ENCODE peak calls at places on chromosomes 7 and 10, in ten cellular contexts. C is cardiac muscle cell, Q is left ventricle myocardium inferior, M is lung, B is AG04450, X is keratinocyte, R is heart left ventricle, O is body of pancreas, A is pancreas, J is hepatocyte. Z is an unnamed sample. For H3K27me3, the result is how much of the 10 kb centered on the place peaks cover.

GRCh38 chr7:111003883-111004282 is 87.0 kb upstream of the LRRN3 start:
- DNase-seq in C (no peak), Q (no peak), M (no peak), B (no peak), X (no peak), R (no peak), O (no peak), A (no peak), J (no peak), Z (no peak)

GRCh38 chr7:158238616-158239289 is 348.9 kb downstream of the PTPRN2 start:
- DNase-seq in C (no peak), Q (no peak), M (no peak), B (no peak), X (no peak), R (no peak), O (no peak), A (no peak), J (no peak), Z (no peak)

GRCh38 chr7:130896898-130897514 is 163.0 kb upstream of the KLF14 start:
- DNase-seq in C (peak), Q (peak), M (peak), B (no peak), X (no peak), R (peak), O (peak), A (peak), J (peak), Z (peak)

GRCh38 chr10:37685741-37686683 is 171.4 kb downstream of the ZNF248 start:
- DNase-seq in C (no peak), Q (no peak), M (no peak), B (no peak), X (no peak), R (no peak), O (no peak), A (no peak), J (no peak), Z (no peak)

GRCh38 chr10:33193867-33194521 is 140.5 kb downstream of the NRP1 start:
- DNase-seq in C (peak), Q (no peak), M (no peak), B (no peak), X (peak), R (no peak), O (no peak), A (no peak), J (peak), Z (no peak)

GRCh38 chr7:69534461-69535041 is 63.7 kb upstream of the AUTS2 start:
- DNase-seq in C (no peak), Q (no peak), M (no peak), B (no peak), X (no peak), R (no peak), O (no peak), A (no peak), J (no peak), Z (no peak)

GRCh38 chr7:80636709-80637108 is 1.7 kb upstream of the CD36 start:
- DNase-seq in C (no peak), Q (no peak), M (no peak), B (no peak), X (no peak), R (no peak), O (no peak), A (no peak), J (no peak), Z (no peak)

GRCh38 chr7:47577351-47577919 is 4.5 kb downstream of the TNS3 start:
- DNase-seq in C (no peak), Q (peak), M (no peak), B (no peak), X (no peak), R (peak), O (no peak), A (no peak), J (no peak), Z (no peak)

GRCh38 chr7:140645166-140645565 is 4.6 kb upstream of the DENND2A start:
- DNase-seq in C (no peak), Q (no peak), M (no peak), B (no peak), X (no peak), R (no peak), O (no peak), A (no peak), J (no peak), Z (no peak)

GRCh38 chr10:113552723-113553122 is at the start of gene HABP2:
- DNase-seq in C (no peak), Q (no peak), M (no peak), B (no peak), X (no peak), R (no peak), O (no peak), A (peak), J (peak), Z (no peak)

GRCh38 chr10:124214610-124215009 is 121.2 kb upstream of the CHST15 start:
- DNase-seq in C (no peak), Q (no peak), M (no peak), B (no peak), X (no peak), R (no peak), O (no peak), A (no peak), J (no peak), Z (no peak)

GRCh38 chr10:683448-684071 is 5.9 kb downstream of the DIP2C start:
- DNase-seq in C (peak), Q (no peak), M (no peak), B (peak), X (peak), R (no peak), O (no peak), A (no peak), J (peak), Z (no peak)

GRCh38 chr7:18896343-18896975 is 221.0 kb downstream of the TWIST1 start:
- DNase-seq in C (peak), Q (no peak), M (no peak), B (no peak), X (no peak), R (no peak), O (no peak), A (no peak), J (no peak), Z (no peak)

GRCh38 chr10:114681542-114681941 is 23.5 kb upstream of the ABLIM1 start:
- DNase-seq in C (no peak), Q (peak), M (no peak), B (no peak), X (no peak), R (peak), O (no peak), A (no peak), J (no peak), Z (no peak)

GRCh38 chr10:118259288-118259906 is 82.7 kb downstream of the FAM204A start:
- DNase-seq in C (peak), Q (no peak), M (no peak), B (no peak), X (no peak), R (no peak), O (peak), A (peak), J (peak), Z (peak)

GRCh38 chr10:8361510-8361844 is 307.0 kb downstream of the GATA3 start:
- DNase-seq in C (no peak), Q (no peak), M (no peak), B (no peak), X (no peak), R (no peak), O (no peak), A (no peak), J (no peak), Z (no peak)

GRCh38 chr7:78019457-78020130 is 221.0 kb downstream of the PHTF2 start:
- DNase-seq in C (peak), Q (peak), M (peak), B (peak), X (no peak), R (peak), O (peak), A (peak), J (peak), Z (peak)

GRCh38 chr10:129531195-129531968 is 64.3 kb downstream of the MGMT start:
- DNase-seq in C (peak), Q (no peak), M (no peak), B (peak), X (peak), R (no peak), O (no peak), A (no peak), J (no peak), Z (no peak)

GRCh38 chr10:78053201-78053868 is 19.7 kb downstream of the RPS24 start:
- DNase-seq in C (peak), Q (no peak), M (no peak), B (peak), X (no peak), R (no peak), O (no peak), A (no peak), J (no peak), Z (no peak)
- H3K27ac ChIP-seq in C (no peak), Q (no peak), M (no peak), B (no peak), X (no peak), R (no peak), O (no peak), A (no peak), J (no peak), Z (no peak)

DNA sequence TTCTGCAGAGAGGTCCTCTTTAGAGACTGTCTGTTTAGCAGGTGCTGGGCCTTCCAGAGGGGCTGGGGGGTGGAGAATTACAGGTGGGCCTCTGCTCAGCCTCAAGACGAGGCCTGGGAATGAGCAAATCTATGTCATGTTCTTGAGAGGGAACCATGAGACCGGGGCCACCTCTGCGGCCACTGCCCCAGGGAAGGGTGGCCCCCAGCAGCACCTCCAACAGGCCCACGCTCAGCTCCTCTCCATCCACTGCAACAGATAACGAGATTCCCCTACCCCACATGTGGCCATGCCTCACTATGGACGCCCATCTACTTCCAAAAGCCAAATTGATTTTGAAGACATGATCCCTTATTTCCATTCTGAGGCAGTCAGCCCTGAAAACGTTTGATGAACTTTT is 176.9 kb downstream of the TCERG1L start:
- DNase-seq in C (no peak), Q (no peak), M (no peak), B (no peak), X (no peak), R (no peak), O (no peak), A (no peak), J (no peak), Z (no peak)
- H3K27me3 ChIP-seq in C (under half), Q (under half), M (under half), B (under half), X (under half), R (under half), O (under half), A (under half), J (under half), Z (under half)

DNA sequence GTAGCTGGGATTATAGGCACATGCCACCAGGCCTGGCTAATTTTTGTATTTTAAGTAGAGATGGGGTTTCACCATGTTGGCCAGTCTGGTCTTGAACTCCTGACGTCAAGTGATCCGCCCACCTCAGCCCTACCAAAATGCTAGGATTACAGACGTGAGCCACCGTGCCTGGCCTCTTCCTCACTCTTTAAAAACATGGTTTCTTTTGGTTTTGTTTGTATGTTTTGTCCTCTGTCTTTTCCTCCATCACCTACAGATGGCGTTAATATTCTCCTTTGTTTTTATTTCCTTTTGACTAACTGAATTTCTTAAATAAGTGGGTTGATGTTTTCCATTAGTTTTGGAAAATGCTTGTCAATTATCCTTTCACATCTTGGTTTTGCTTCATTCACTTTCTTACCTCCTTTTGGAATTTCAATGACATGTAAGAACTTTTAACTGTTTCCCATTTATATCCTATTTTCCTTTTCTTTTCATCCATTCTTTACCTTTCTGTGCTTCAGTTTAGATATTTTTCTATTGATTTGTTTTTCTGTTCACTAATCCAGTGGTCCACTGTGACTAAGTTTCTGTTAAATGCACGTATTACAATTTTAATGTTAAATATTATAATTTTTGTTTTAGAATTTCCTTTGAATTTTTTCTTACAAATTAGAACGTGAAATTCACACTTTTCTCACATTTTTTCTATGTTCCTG is 104.1 kb downstream of the ZNF467 start:
- DNase-seq in C (peak), Q (no peak), M (no peak), B (no peak), X (no peak), R (no peak), O (no peak), A (no peak), J (no peak), Z (no peak)
- TF ChIP-seq CTCF in C (peak), Q (peak), M (no peak), B (peak), X (no peak), R (peak), O (peak), A (no peak), J (peak), Z (peak)

GRCh38 chr7:50266893-50267386 is 37.6 kb upstream of the IKZF1 start:
- DNase-seq in C (no peak), Q (peak), M (no peak), B (no peak), X (no peak), R (peak), O (no peak), A (no peak), J (no peak), Z (peak)

GRCh38 chr7:50262916-50263690 is 41.4 kb upstream of the IKZF1 start:
- DNase-seq in C (no peak), Q (no peak), M (no peak), B (no peak), X (no peak), R (no peak), O (no peak), A (no peak), J (no peak), Z (no peak)

GRCh38 chr7:50264908-50265307 is 39.6 kb upstream of the IKZF1 start:
- DNase-seq in C (no peak), Q (no peak), M (no peak), B (no peak), X (no peak), R (no peak), O (no peak), A (no peak), J (no peak), Z (peak)

GRCh38 chr7:50265968-50266694 is 38.4 kb upstream of the IKZF1 start:
- DNase-seq in C (no peak), Q (no peak), M (no peak), B (no peak), X (no peak), R (no peak), O (no peak), A (no peak), J (no peak), Z (no peak)

GRCh38 chr7:50261593-50261992 is 42.9 kb upstream of the IKZF1 start:
- DNase-seq in C (no peak), Q (no peak), M (no peak), B (no peak), X (no peak), R (no peak), O (no peak), A (no peak), J (no peak), Z (no peak)
- H3K27ac ChIP-seq in C (no peak), Q (no peak), M (no peak), B (no peak), X (no peak), R (no peak), O (no peak), A (no peak), J (no peak), Z (peak)

GRCh38 chr7:27182861-27183681 is 2.0 kb downstream of the HOXA11 start:
- DNase-seq in C (no peak), Q (no peak), M (no peak), B (no peak), X (no peak), R (no peak), O (peak), A (peak), J (no peak), Z (no peak)
- H3K27me3 ChIP-seq in C (half or more), Q (half or more), M (under half), B (half or more), X (half or more), R (half or more), O (under half), A (under half), J (half or more), Z (half or more)

GRCh38 chr7:112092306-112093090 is 113.7 kb downstream of the DOCK4 start:
- DNase-seq in C (no peak), Q (no peak), M (no peak), B (no peak), X (no peak), R (no peak), O (no peak), A (no peak), J (no peak), Z (no peak)

GRCh38 chr7:112101083-112101846 is 104.9 kb downstream of the DOCK4 start:
- DNase-seq in C (no peak), Q (no peak), M (no peak), B (no peak), X (no peak), R (no peak), O (no peak), A (no peak), J (peak), Z (no peak)

GRCh38 chr7:112103246-112103645 is 103.0 kb downstream of the DOCK4 start:
- DNase-seq in C (peak), Q (no peak), M (no peak), B (no peak), X (no peak), R (no peak), O (no peak), A (no peak), J (no peak), Z (no peak)

GRCh38 chr7:112093409-112093808 is 112.8 kb downstream of the DOCK4 start:
- DNase-seq in C (no peak), Q (no peak), M (no peak), B (no peak), X (no peak), R (no peak), O (no peak), A (no peak), J (no peak), Z (no peak)

GRCh38 chr7:112097524-112097923 is 108.7 kb downstream of the DOCK4 start:
- DNase-seq in C (no peak), Q (no peak), M (no peak), B (no peak), X (no peak), R (no peak), O (no peak), A (no peak), J (no peak), Z (no peak)
- TF ChIP-seq CTCF in C (no peak), Q (no peak), M (no peak), B (no peak), X (no peak), R (no peak), O (no peak), A (no peak), J (no peak), Z (no peak)

DNA sequence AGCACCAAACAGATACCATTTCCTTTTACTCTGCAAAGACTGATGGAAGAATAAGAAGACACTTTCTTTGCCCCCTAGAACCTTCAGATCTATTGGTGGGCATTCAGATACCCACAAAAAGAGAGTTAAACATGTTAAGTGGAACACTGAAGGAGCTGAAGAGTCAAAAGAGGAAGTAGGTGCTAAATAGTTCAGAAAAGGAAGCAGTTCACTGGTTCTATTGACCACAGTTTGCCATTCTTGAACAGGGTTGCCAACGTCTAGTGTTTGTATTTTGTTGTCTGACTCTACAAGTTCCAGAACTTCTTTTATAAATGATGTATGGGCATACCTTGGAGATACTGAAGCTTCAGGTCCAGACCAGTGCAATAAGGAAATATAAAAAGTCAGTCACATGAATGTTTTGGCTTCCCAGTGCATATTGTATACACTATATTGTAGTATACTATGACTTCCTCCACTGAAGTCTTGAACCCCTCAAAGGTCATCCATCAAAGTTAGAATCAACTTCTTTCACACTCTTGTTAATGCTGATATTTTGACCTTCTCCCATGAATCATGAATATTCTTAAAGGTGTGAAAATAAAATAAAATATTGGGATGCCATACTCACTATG is 47.5 kb upstream of the AGR3 start:
- DNase-seq in C (no peak), Q (no peak), M (no peak), B (no peak), X (no peak), R (no peak), O (no peak), A (no peak), J (no peak), Z (no peak)
- H3K27ac ChIP-seq in C (no peak), Q (no peak), M (no peak), B (no peak), X (no peak), R (no peak), O (no peak), A (no peak), J (no peak), Z (no peak)

Z was measured in CD4-positive, alpha-beta T cell.